ENCODE peak calls at places on chromosomes 1 and 21, in six cellular contexts. A is IMR-90, L is HCT116, E is hepatocyte, S is PC-9, W is MM.1S. Q is an unnamed sample.

GRCh38 chr1:4056422-4056821 is 156.3 kb upstream of the C1orf174 start:
- DNase-seq in A (no peak), L (no peak), E (no peak), S (no peak), W (no peak), Q (no peak)

GRCh38 chr1:35873243-35873642 is 9.8 kb upstream of the AGO1 start:
- DNase-seq in A (no peak), L (no peak), E (no peak), S (no peak), W (peak; percentile 56), Q (no peak)

GRCh38 chr1:152697701-152698600 is at the start of gene LCE2A:
- DNase-seq in A (no peak), L (no peak), E (no peak), S (no peak), W (no peak), Q (no peak)

GRCh38 chr1:23522244-23523013 is 8.6 kb downstream of the E2F2 start:
- DNase-seq in A (peak; percentile 16), L (no peak), E (no peak), S (no peak), W (no peak), Q (peak; percentile 14)

GRCh38 chr21:14557413-14557812 is 11.3 kb upstream of the SAMSN1 start:
- DNase-seq in A (no peak), L (no peak), E (no peak), S (no peak), W (no peak), Q (no peak)

GRCh38 chr1:182279302-182279701 is 112.3 kb downstream of the GLUL start:
- DNase-seq in A (no peak), L (no peak), E (no peak), S (no peak), W (no peak), Q (no peak)

GRCh38 chr1:26724938-26725337 is 29.1 kb downstream of the ARID1A start:
- DNase-seq in A (no peak), L (no peak), E (no peak), S (no peak), W (no peak), Q (no peak)

GRCh38 chr1:157234705-157235273 is 96.6 kb upstream of the ETV3 start:
- DNase-seq in A (no peak), L (no peak), E (no peak), S (no peak), W (no peak), Q (no peak)

GRCh38 chr1:47686731-47687617 is 249.1 kb downstream of the FOXD2 start:
- DNase-seq in A (no peak), L (no peak), E (no peak), S (no peak), W (no peak), Q (no peak)

GRCh38 chr1:97814804-97815203 is 106.0 kb downstream of the DPYD start:
- DNase-seq in A (no peak), L (no peak), E (no peak), S (no peak), W (no peak), Q (no peak)

GRCh38 chr1:8519167-8519566 is 201.3 kb downstream of the SLC45A1 start:
- DNase-seq in A (no peak), L (no peak), E (no peak), S (no peak), W (no peak), Q (no peak)

GRCh38 chr1:10082785-10083479 is 50.2 kb downstream of the UBE4B start:
- DNase-seq in A (peak; percentile 15), L (no peak), E (no peak), S (no peak), W (no peak), Q (no peak)

GRCh38 chr1:19654386-19654785 is 10.3 kb downstream of the NBL1 start:
- DNase-seq in A (no peak), L (no peak), E (no peak), S (no peak), W (no peak), Q (peak; percentile 81)

GRCh38 chr21:29155118-29155932 is 24.9 kb downstream of the MAP3K7CL start:
- DNase-seq in A (peak; percentile 62), L (no peak), E (no peak), S (peak; percentile 5), W (no peak), Q (peak; percentile 39)

GRCh38 chr1:180603850-180604226 is 28.0 kb upstream of the XPR1 start:
- DNase-seq in A (no peak), L (no peak), E (no peak), S (no peak), W (no peak), Q (no peak)

GRCh38 chr1:88888755-88889154 is 2.6 kb downstream of the GTF2B start:
- DNase-seq in A (no peak), L (no peak), E (no peak), S (no peak), W (no peak), Q (no peak)

GRCh38 chr1:88892146-88892877 is 945 bp upstream of the GTF2B start:
- DNase-seq in A (peak; percentile 56), L (peak; percentile 89), E (no peak), S (peak; percentile 48), W (peak; percentile 16), Q (peak; percentile 95)

GRCh38 chr1:88885933-88886332 is 5.4 kb downstream of the GTF2B start:
- DNase-seq in A (no peak), L (no peak), E (no peak), S (no peak), W (no peak), Q (no peak)

GRCh38 chr1:88890790-88891317 is 513 bp downstream of the GTF2B start:
- DNase-seq in A (peak; percentile 41), L (no peak), E (peak; percentile 38), S (no peak), W (peak; percentile 14), Q (peak; percentile 30)

DNA sequence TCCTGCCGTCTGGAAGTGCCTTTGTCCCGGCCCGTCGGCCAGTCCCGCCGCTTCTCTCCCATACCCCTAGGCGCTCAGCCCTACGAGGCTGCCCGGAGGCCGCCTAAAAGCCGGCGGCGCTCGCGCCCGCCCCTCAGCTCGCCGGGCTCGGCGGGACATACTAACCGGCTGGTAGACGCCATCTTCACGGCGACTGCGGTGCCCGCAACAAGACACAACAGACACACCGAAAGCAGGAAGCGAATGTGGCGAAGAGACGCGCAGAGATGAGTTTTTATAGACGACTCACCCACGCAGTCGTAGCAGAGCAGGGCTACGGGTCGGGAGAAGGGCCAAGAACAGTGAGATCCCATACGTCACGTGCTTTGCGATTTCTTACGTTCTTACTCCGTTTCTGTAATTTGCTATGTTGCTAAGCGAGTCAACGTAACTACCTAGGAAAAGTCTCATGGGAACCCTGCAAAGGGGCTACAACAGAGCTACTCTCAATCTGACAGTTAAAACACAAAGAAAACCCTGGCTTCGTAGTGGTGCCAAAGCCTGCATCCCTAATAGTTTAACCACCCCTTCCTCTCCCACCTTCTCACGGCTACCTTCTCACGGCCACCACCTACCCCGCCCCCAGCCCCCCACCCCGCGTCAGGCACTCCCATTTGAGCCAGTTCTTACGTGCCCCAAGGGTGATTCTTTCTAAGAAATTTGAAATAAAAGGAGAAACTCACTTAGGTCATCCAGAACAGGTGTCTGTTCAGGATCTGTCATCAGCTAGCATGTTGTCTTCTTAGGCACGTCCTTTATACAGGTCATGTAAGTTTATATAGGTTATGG is at the start of gene GTF2B:
- DNase-seq in A (peak; percentile 97), L (peak; percentile 95), E (peak; percentile 96), S (peak; percentile 86), W (peak; percentile 96), Q (peak; percentile 94)
- H3K4me3 ChIP-seq in A (peak within 1 kb of the TSS; percentile 76), L (peak within 1 kb of the TSS; percentile 84), E (peak within 1 kb of the TSS; percentile 83), S (peak within 1 kb of the TSS; percentile 93), W (peak within 1 kb of the TSS; percentile 91), Q (peak within 1 kb of the TSS; percentile 96)

GRCh38 chr1:231638647-231639046 is 12.1 kb downstream of the DISC1 start:
- DNase-seq in A (no peak), L (no peak), E (no peak), S (no peak), W (no peak), Q (peak; percentile 20)

GRCh38 chr1:231639819-231640218 is 13.2 kb downstream of the DISC1 start:
- DNase-seq in A (peak; percentile 11), L (no peak), E (no peak), S (no peak), W (no peak), Q (no peak)

GRCh38 chr1:231634302-231635013 is 7.9 kb downstream of the DISC1 start:
- DNase-seq in A (no peak), L (no peak), E (no peak), S (no peak), W (no peak), Q (no peak)

GRCh38 chr1:231632119-231632518 is 5.5 kb downstream of the DISC1 start:
- DNase-seq in A (no peak), L (no peak), E (no peak), S (no peak), W (no peak), Q (peak; percentile 54)

GRCh38 chr1:231636157-231636556 is 9.6 kb downstream of the DISC1 start:
- DNase-seq in A (peak; percentile 80), L (no peak), E (peak; percentile 28), S (no peak), W (no peak), Q (peak; percentile 56)
- H2AFZ ChIP-seq in A (peak overlapping the region; percentile 39), L (no peak overlapping the region), E (no peak overlapping the region), S (no peak overlapping the region), W (no peak overlapping the region), Q (no peak overlapping the region)

GRCh38 chr1:110674337-110675059 is at the start of gene KCNA3:
- DNase-seq in A (no peak), L (no peak), E (peak; percentile 32), S (no peak), W (peak; percentile 66), Q (no peak)

GRCh38 chr1:110675060-110675791 is 486 bp upstream of the KCNA3 start:
- DNase-seq in A (no peak), L (no peak), E (peak; percentile 10), S (no peak), W (no peak), Q (no peak)

GRCh38 chr1:110677016-110677415 is 2.3 kb upstream of the KCNA3 start:
- DNase-seq in A (no peak), L (no peak), E (no peak), S (no peak), W (no peak), Q (peak; percentile 23)

GRCh38 chr1:110673805-110674336 is 869 bp downstream of the KCNA3 start:
- DNase-seq in A (no peak), L (no peak), E (no peak), S (no peak), W (no peak), Q (no peak)

GRCh38 chr1:110677526-110677925 is 2.8 kb upstream of the KCNA3 start:
- DNase-seq in A (no peak), L (no peak), E (no peak), S (no peak), W (no peak), Q (no peak)
- H3K27ac ChIP-seq in A (no peak overlapping the region), L (no peak overlapping the region), E (no peak overlapping the region), S (no peak overlapping the region), W (peak overlapping the region; percentile 32), Q (no peak overlapping the region)

GRCh38 chr21:16535100-16535418 is 805.3 kb downstream of the USP25 start:
- DNase-seq in A (peak; percentile 55), L (no peak), E (no peak), S (peak; percentile 5), W (no peak), Q (peak; percentile 13)

GRCh38 chr21:16536661-16537359 is 807.0 kb downstream of the USP25 start:
- DNase-seq in A (peak; percentile 6), L (no peak), E (no peak), S (no peak), W (no peak), Q (peak; percentile 31)

GRCh38 chr21:16533692-16534407 is 804.1 kb downstream of the USP25 start:
- DNase-seq in A (no peak), L (no peak), E (no peak), S (no peak), W (no peak), Q (no peak)

GRCh38 chr21:16532841-16533240 is 803.1 kb downstream of the USP25 start:
- DNase-seq in A (peak; percentile 43), L (no peak), E (no peak), S (no peak), W (no peak), Q (no peak)

GRCh38 chr21:16534408-16535099 is 804.8 kb downstream of the USP25 start:
- DNase-seq in A (peak; percentile 32), L (no peak), E (peak; percentile 14), S (peak; percentile 1), W (no peak), Q (no peak)
- H3K4me3 ChIP-seq in A (peak overlapping the region; percentile 32), L (no peak overlapping the region), E (no peak overlapping the region), S (no peak overlapping the region), W (no peak overlapping the region), Q (no peak overlapping the region)